ENCODE peak calls at places on chromosomes 12 and 14, in six cellular contexts. C, G, F, M, T and U are unnamed samples.

GRCh38 chr12:91620949-91621348 is 438.3 kb upstream of the DCN start:
- DNase-seq in C (peak; percentile 12), M (no peak), F (no peak), G (peak; percentile 8), T (no peak), U (peak; percentile 22)

GRCh38 chr12:132285991-132286681 is 43.3 kb downstream of the GALNT9 start:
- DNase-seq in C (peak; percentile 21), M (peak; percentile 35), F (no peak), T (no peak), G (no peak), U (no peak)

GRCh38 chr12:123105427-123105826 is 45.5 kb downstream of the PITPNM2 start:
- DNase-seq in G (no peak), M (no peak), C (no peak), F (no peak), T (no peak), U (no peak)

GRCh38 chr14:40630471-40630870 is 976.2 kb upstream of the LRFN5 start:
- DNase-seq in G (no peak), T (no peak), C (no peak), M (no peak), F (no peak), U (no peak)

GRCh38 chr12:46383654-46384450 is 11.3 kb upstream of the SLC38A2 start:
- DNase-seq in G (peak; percentile 30), C (peak; percentile 97), F (no peak), M (peak; percentile 67), T (no peak), U (peak; percentile 83)

GRCh38 chr14:99503848-99504453 is 22.7 kb downstream of the CCNK start:
- DNase-seq in M (no peak), C (no peak), T (no peak), G (no peak), F (no peak), U (no peak)

GRCh38 chr14:73500360-73500759 is 9.6 kb downstream of the RIOX1 start:
- DNase-seq in F (no peak), M (no peak), T (no peak), C (no peak), G (no peak), U (no peak)

GRCh38 chr12:124392271-124392990 is 97.5 kb downstream of the RFLNA start:
- DNase-seq in G (peak; percentile 29), F (peak; percentile 90), M (no peak), C (peak; percentile 45), T (no peak), U (no peak)

GRCh38 chr12:117052386-117053049 is 46.7 kb downstream of the TESC start:
- DNase-seq in F (no peak), C (no peak), M (no peak), T (no peak), G (no peak), U (no peak)

GRCh38 chr14:64680013-64680674 is 24.1 kb upstream of the PLEKHG3 start:
- DNase-seq in G (no peak), F (no peak), M (no peak), C (no peak), T (no peak), U (no peak)

GRCh38 chr12:116559330-116560080 is at the start of gene MAP1LC3B2:
- DNase-seq in C (peak; percentile 39), G (no peak), F (no peak), T (peak; percentile 97), M (peak; percentile 15), U (peak; percentile 87)

GRCh38 chr12:25412735-25413134 is 140.3 kb downstream of the LMNTD1 start:
- DNase-seq in C (no peak), M (no peak), G (no peak), F (no peak), T (no peak), U (no peak)

GRCh38 chr14:93346926-93347721 is at the start of gene COX8C:
- DNase-seq in C (no peak), M (no peak), T (no peak), G (no peak), F (no peak), U (peak; percentile 28)

GRCh38 chr12:31250179-31250578 is 75.8 kb downstream of the SINHCAF start:
- DNase-seq in F (no peak), G (no peak), M (no peak), T (no peak), C (no peak), U (no peak)

GRCh38 chr14:33737446-33737845 is 213.4 kb downstream of the EGLN3 start:
- DNase-seq in M (no peak), G (no peak), C (no peak), T (no peak), F (no peak), U (no peak)

GRCh38 chr14:45519770-45520169 is 266.8 kb upstream of the MIS18BP1 start:
- DNase-seq in T (no peak), F (no peak), G (no peak), C (no peak), M (no peak), U (no peak)

GRCh38 chr12:43696154-43696553 is 62.4 kb downstream of the PUS7L start:
- DNase-seq in F (no peak), T (no peak), C (no peak), G (no peak), M (no peak), U (peak; percentile 43)

GRCh38 chr12:43694879-43695278 is 63.7 kb downstream of the PUS7L start:
- DNase-seq in G (no peak), C (no peak), F (no peak), M (no peak), T (no peak), U (no peak)

GRCh38 chr12:43692064-43692463 is 66.5 kb downstream of the PUS7L start:
- DNase-seq in G (no peak), C (peak; percentile 67), M (no peak), T (no peak), F (no peak), U (peak; percentile 26)
- TF ChIP-seq BHLHE40 in G (no peak), C (no peak), M (no peak), T (no peak), F (no peak), U (no peak)

DNA sequence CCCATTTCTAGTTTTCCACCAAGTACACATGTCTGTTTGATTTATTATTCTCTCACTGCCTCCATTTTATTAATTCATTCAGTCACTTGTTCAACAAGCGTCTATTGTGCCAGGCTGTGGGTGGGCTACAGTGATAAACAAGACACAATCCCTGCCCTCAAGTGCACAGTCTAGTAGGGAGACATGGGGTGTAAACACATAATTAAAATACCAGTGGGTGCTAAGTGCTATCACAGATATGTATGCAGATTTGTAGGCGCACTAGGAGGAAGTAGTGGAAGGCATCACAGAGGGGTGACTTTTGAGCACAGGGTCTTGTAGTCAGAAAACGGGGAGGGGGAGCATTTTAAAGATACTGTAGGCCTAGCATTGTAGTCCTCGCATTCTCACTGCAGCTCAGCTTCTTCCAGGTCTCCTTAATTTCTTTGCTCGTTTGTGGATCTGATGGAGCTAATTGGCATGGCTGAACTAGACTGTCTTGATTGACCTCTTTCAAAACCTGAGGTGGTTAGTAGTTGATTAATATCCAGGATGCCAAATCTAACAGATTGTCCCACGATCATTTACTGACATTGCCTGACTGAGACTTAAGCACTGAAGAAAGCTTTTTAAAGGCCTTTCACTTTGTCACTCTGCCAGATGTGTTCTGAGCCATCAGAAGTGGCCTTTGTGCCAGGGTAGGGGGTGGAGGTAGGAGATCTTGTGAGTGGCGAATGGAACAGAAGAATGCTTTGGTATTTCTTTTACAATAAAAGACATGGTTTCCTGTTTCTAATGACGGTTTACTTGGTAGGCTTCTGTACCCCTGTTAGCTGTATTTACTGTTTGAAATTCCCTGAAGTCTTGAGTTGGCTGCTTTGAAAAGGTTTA is 116.9 kb downstream of the DIP2B start:
- DNase-seq in G (no peak), C (no peak), T (no peak), M (no peak), F (no peak), U (no peak)
- TF ChIP-seq BHLHE40 in G (no peak), C (no peak), T (no peak), M (no peak), F (no peak), U (no peak)

GRCh38 chr12:50039151-50039835 is 14.0 kb upstream of the RACGAP1 start:
- DNase-seq in F (peak; percentile 76), M (peak; percentile 69), T (no peak), G (peak; percentile 84), C (peak; percentile 78), U (peak; percentile 87)

GRCh38 chr12:50032516-50033316 is 7.4 kb upstream of the RACGAP1 start:
- DNase-seq in T (no peak), F (no peak), G (no peak), M (no peak), C (no peak), U (no peak)

GRCh38 chr12:50033317-50033679 is 8.0 kb upstream of the RACGAP1 start:
- DNase-seq in F (no peak), T (no peak), M (no peak), C (no peak), G (no peak), U (no peak)
- TF ChIP-seq BHLHE40 in F (no peak), T (no peak), M (no peak), C (no peak), G (no peak), U (no peak)

GRCh38 chr12:38279756-38280155 is 36.8 kb upstream of the ALG10B start:
- DNase-seq in F (no peak), C (no peak), T (no peak), M (no peak), G (no peak), U (no peak)

GRCh38 chr12:38282886-38283285 is 33.7 kb upstream of the ALG10B start:
- DNase-seq in T (no peak), F (no peak), M (no peak), G (no peak), C (no peak), U (no peak)
- TF ChIP-seq BHLHE40 in T (no peak), F (no peak), M (no peak), G (no peak), C (no peak), U (no peak)

GRCh38 chr14:81523016-81523415 is 10.6 kb downstream of the SEL1L start:
- DNase-seq in M (no peak), T (no peak), C (no peak), G (no peak), F (no peak), U (no peak)

GRCh38 chr14:81521356-81521755 is 12.3 kb downstream of the SEL1L start:
- DNase-seq in F (no peak), M (no peak), G (no peak), T (no peak), C (no peak), U (no peak)

GRCh38 chr14:81517798-81518398 is 15.8 kb downstream of the SEL1L start:
- DNase-seq in F (no peak), T (no peak), M (peak; percentile 66), G (no peak), C (peak; percentile 67), U (no peak)

GRCh38 chr14:81519200-81519998 is 14.3 kb downstream of the SEL1L start:
- DNase-seq in C (no peak), F (no peak), M (no peak), G (no peak), T (peak; percentile 31), U (no peak)

GRCh38 chr14:81516941-81517797 is 16.5 kb downstream of the SEL1L start:
- DNase-seq in F (peak; percentile 7), G (no peak), M (peak; percentile 83), C (peak; percentile 76), T (no peak), U (no peak)
- TF ChIP-seq BHLHE40 in F (no peak), G (no peak), M (no peak), C (no peak), T (no peak), U (no peak)

GRCh38 chr12:59372971-59373370 is 222.9 kb upstream of the SLC16A7 start:
- DNase-seq in C (peak; percentile 21), G (peak; percentile 13), T (no peak), M (no peak), F (no peak), U (no peak)
- TF ChIP-seq BHLHE40 in C (no peak), G (no peak), T (no peak), M (no peak), F (no peak), U (no peak)